ENCODE peak calls at places on chromosomes 13 and 19, in ten cellular contexts. H is glutamatergic neuron, F is ascending aorta, Y is AG10803, B is fibroblast of villous mesenchyme, V is H9, P is cardiac muscle cell, Q is GM13977, N is breast epithelium, U is esophagus squamous epithelium. R is an unnamed sample.

GRCh38 chr19:28966737-28967401 is 246.1 kb downstream of the UQCRFS1 start:
- DNase-seq in H (no peak), F (no peak), Y (peak; percentile 75), B (no peak), V (no peak), P (peak; percentile 21), Q (no peak), N (no peak), U (no peak), R (no peak)

GRCh38 chr19:44702551-44703176 is 3.7 kb downstream of the CEACAM16 start:
- DNase-seq in H (no peak), F (no peak), Y (no peak), B (no peak), V (no peak), P (no peak), Q (no peak), N (no peak), U (no peak), R (no peak)

GRCh38 chr13:98443329-98443728 is 133.6 kb downstream of the STK24 start:
- DNase-seq in H (no peak), F (no peak), Y (peak; percentile 82), B (peak; percentile 68), V (no peak), P (peak; percentile 19), Q (no peak), N (no peak), U (no peak), R (no peak)

GRCh38 chr13:106183410-106184128 is 351.9 kb downstream of the EFNB2 start:
- DNase-seq in H (no peak), F (no peak), Y (no peak), B (no peak), V (no peak), P (no peak), Q (no peak), N (no peak), U (no peak), R (no peak)

GRCh38 chr13:91922969-91923592 is 524.7 kb downstream of the GPC5 start:
- DNase-seq in H (no peak), F (no peak), Y (no peak), B (no peak), V (no peak), P (peak; percentile 16), Q (no peak), N (no peak), U (no peak), R (no peak)

GRCh38 chr13:43116242-43116641 is 92.9 kb downstream of the DNAJC15 start:
- DNase-seq in H (no peak), F (no peak), Y (no peak), B (no peak), V (peak; percentile 42), P (no peak), Q (no peak), N (no peak), U (no peak), R (no peak)

GRCh38 chr13:36919206-36919832 is 719 bp downstream of the SMAD9 start:
- DNase-seq in H (peak; percentile 74), F (peak; percentile 76), Y (peak; percentile 25), B (peak; percentile 11), V (peak; percentile 58), P (peak; percentile 25), Q (peak; percentile 36), N (no peak), U (no peak), R (peak; percentile 10)

GRCh38 chr13:112443191-112444000 is 67.2 kb downstream of the SPACA7 start:
- DNase-seq in H (peak; percentile 66), F (no peak), Y (no peak), B (no peak), V (peak; percentile 66), P (no peak), Q (peak; percentile 60), N (no peak), U (no peak), R (peak; percentile 68)

GRCh38 chr13:73657821-73658540 is 476.2 kb downstream of the KLF12 start:
- DNase-seq in H (no peak), F (peak; percentile 77), Y (peak; percentile 35), B (peak; percentile 41), V (no peak), P (peak; percentile 96), Q (no peak), N (peak; percentile 56), U (no peak), R (no peak)

GRCh38 chr19:3767050-3767449 is 4.6 kb downstream of the MRPL54 start:
- DNase-seq in H (no peak), F (no peak), Y (no peak), B (no peak), V (no peak), P (no peak), Q (no peak), N (no peak), U (no peak), R (no peak)

GRCh38 chr13:60282708-60283107 is 114.3 kb upstream of the TDRD3 start:
- DNase-seq in H (no peak), F (no peak), Y (no peak), B (no peak), V (no peak), P (no peak), Q (no peak), N (no peak), U (no peak), R (no peak)

GRCh38 chr19:1112254-1113208 is 8.7 kb downstream of the GPX4 start:
- DNase-seq in H (no peak), F (no peak), Y (no peak), B (no peak), V (peak; percentile 91), P (no peak), Q (no peak), N (peak; percentile 93), U (no peak), R (no peak)

GRCh38 chr13:106393776-106394175 is 141.7 kb downstream of the EFNB2 start:
- DNase-seq in H (no peak), F (no peak), Y (no peak), B (no peak), V (no peak), P (no peak), Q (no peak), N (no peak), U (no peak), R (no peak)

GRCh38 chr19:39154626-39155100 is 29.1 kb downstream of the PAK4 start:
- DNase-seq in H (no peak), F (no peak), Y (no peak), B (no peak), V (peak; percentile 66), P (peak; percentile 6), Q (no peak), N (peak; percentile 85), U (no peak), R (no peak)

GRCh38 chr19:39325778-39326680 is 5.4 kb upstream of the LRFN1 start:
- DNase-seq in H (no peak), F (no peak), Y (peak; percentile 17), B (no peak), V (peak; percentile 60), P (no peak), Q (no peak), N (no peak), U (no peak), R (no peak)

GRCh38 chr19:33177417-33177976 is 16.6 kb upstream of the LRP3 start:
- DNase-seq in H (peak; percentile 83), F (no peak), Y (no peak), B (no peak), V (no peak), P (no peak), Q (peak; percentile 61), N (no peak), U (peak; percentile 61), R (peak; percentile 62)
- TF ChIP-seq CTCF in H (peak; percentile 62), F (peak; percentile 54), Y (peak; percentile 38), B (peak; percentile 47), V (peak; percentile 36), P (peak; percentile 39), Q (peak; percentile 36), N (peak; percentile 46), U (peak; percentile 36), R (peak; percentile 61)

GRCh38 chr13:34340534-34340933 is 522.6 kb downstream of the RFC3 start:
- DNase-seq in H (no peak), F (no peak), Y (peak; percentile 79), B (peak; percentile 29), V (no peak), P (peak; percentile 54), Q (no peak), N (no peak), U (no peak), R (no peak)
- TF ChIP-seq CTCF in H (no peak), F (no peak), Y (no peak), B (no peak), V (no peak), P (no peak), Q (no peak), N (no peak), U (no peak), R (no peak)

DNA sequence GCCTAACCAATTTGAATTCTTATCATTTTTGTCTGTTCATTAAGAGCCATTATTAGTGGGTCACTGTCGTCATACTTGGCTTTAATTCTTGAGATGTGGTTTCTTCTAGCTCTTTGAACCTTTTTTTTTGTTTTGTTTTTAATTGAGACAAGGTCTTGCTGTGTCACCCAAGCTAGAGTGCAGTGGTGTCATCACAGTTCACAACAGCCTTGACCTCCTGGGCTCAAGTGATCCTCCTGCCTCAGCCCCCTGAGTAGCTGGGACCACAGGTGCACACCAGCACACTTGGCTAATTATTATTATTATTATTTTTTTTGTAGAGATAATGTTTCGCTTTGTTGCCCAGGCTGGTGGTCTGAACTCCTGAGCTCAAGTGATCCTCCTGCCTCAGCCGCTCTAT is 25.8 kb upstream of the LDLR start:
- DNase-seq in H (no peak), F (no peak), Y (peak; percentile 18), B (no peak), V (no peak), P (no peak), Q (no peak), N (no peak), U (no peak), R (no peak)
- TF ChIP-seq CTCF in H (no peak), F (no peak), Y (no peak), B (no peak), V (no peak), P (no peak), Q (no peak), N (no peak), U (no peak), R (no peak)

DNA sequence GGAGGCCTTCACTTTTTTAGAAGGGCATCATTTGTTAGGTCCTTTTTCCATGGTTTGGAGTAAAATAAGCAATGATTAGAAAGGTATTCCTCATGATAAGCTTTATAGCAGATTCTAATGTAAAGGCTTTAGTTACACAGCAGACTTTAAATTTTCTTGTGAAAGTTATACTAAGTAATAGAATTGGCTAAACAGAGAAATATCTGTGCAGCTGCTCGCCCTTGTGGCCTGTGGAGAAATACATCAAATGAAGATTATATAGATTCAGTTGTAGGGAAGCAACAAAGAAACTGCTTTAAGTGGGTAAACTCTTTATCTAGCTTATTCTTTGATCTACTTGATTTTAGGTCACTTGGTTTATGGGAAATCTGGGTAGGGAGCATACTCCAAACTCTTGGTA is 1269.7 kb upstream of the SPRY2 start:
- DNase-seq in H (no peak), F (no peak), Y (no peak), B (no peak), V (no peak), P (no peak), Q (no peak), N (no peak), U (no peak), R (no peak)
- TF ChIP-seq CTCF in H (no peak), F (no peak), Y (no peak), B (no peak), V (no peak), P (no peak), Q (no peak), N (no peak), U (no peak), R (peak; percentile 28)